ENCODE peak calls at places on chromosome 17, in six cellular contexts. One of them, this sample, is unnamed.

GRCh38 chr17:38727661-38728220 is 2.4 kb upstream of the CISD3 start:
- DNase-seq in mesenchymal stem cell: no peak
- DNase-seq in cardiac muscle cell: no peak
- DNase-seq in CD8-positive, alpha-beta T cell: no peak
- DNase-seq in transverse colon: no peak
- DNase-seq in stomach: no peak
- DNase-seq in this sample: no peak

GRCh38 chr17:80682372-80682771 is 137.7 kb downstream of the RPTOR start:
- DNase-seq in mesenchymal stem cell: no peak
- DNase-seq in cardiac muscle cell: no peak
- DNase-seq in CD8-positive, alpha-beta T cell: no peak
- DNase-seq in transverse colon: no peak
- DNase-seq in stomach: no peak
- DNase-seq in this sample: no peak

GRCh38 chr17:57783338-57783742 is 38.2 kb upstream of the CCDC182 start:
- DNase-seq in mesenchymal stem cell: peak; percentile 44
- DNase-seq in cardiac muscle cell: peak; percentile 51
- DNase-seq in CD8-positive, alpha-beta T cell: peak; percentile 69
- DNase-seq in transverse colon: peak; percentile 62
- DNase-seq in stomach: peak; percentile 80
- DNase-seq in this sample: peak; percentile 61

GRCh38 chr17:81930142-81931125 is 2.9 kb upstream of the MAFG start:
- DNase-seq in mesenchymal stem cell: no peak
- DNase-seq in cardiac muscle cell: no peak
- DNase-seq in CD8-positive, alpha-beta T cell: no peak
- DNase-seq in transverse colon: peak; percentile 49
- DNase-seq in stomach: no peak
- DNase-seq in this sample: no peak

GRCh38 chr17:15273141-15273793 is 8.1 kb upstream of the PMP22 start:
- DNase-seq in mesenchymal stem cell: peak; percentile 98
- DNase-seq in cardiac muscle cell: peak; percentile 85
- DNase-seq in CD8-positive, alpha-beta T cell: no peak
- DNase-seq in transverse colon: no peak
- DNase-seq in stomach: no peak
- DNase-seq in this sample: no peak

GRCh38 chr17:57838857-57839570 is 10.8 kb downstream of the MRPS23 start:
- DNase-seq in mesenchymal stem cell: no peak
- DNase-seq in cardiac muscle cell: no peak
- DNase-seq in CD8-positive, alpha-beta T cell: no peak
- DNase-seq in transverse colon: no peak
- DNase-seq in stomach: no peak
- DNase-seq in this sample: no peak

GRCh38 chr17:1069847-1070246 is 72.9 kb downstream of the TIMM22 start:
- DNase-seq in mesenchymal stem cell: no peak
- DNase-seq in cardiac muscle cell: no peak
- DNase-seq in CD8-positive, alpha-beta T cell: no peak
- DNase-seq in transverse colon: no peak
- DNase-seq in stomach: no peak
- DNase-seq in this sample: no peak

GRCh38 chr17:50561796-50562195 is 1.3 kb downstream of the CACNA1G start:
- DNase-seq in mesenchymal stem cell: no peak
- DNase-seq in cardiac muscle cell: no peak
- DNase-seq in CD8-positive, alpha-beta T cell: no peak
- DNase-seq in transverse colon: no peak
- DNase-seq in stomach: no peak
- DNase-seq in this sample: no peak

GRCh38 chr17:81711814-81712467 is at the start of gene SLC25A10:
- DNase-seq in mesenchymal stem cell: peak; percentile 71
- DNase-seq in cardiac muscle cell: peak; percentile 79
- DNase-seq in CD8-positive, alpha-beta T cell: peak; percentile 71
- DNase-seq in transverse colon: peak; percentile 92
- DNase-seq in stomach: peak; percentile 94
- DNase-seq in this sample: peak; percentile 78

GRCh38 chr17:82655038-82655479 is 6.8 kb upstream of the WDR45B start:
- DNase-seq in mesenchymal stem cell: no peak
- DNase-seq in cardiac muscle cell: peak; percentile 7
- DNase-seq in CD8-positive, alpha-beta T cell: no peak
- DNase-seq in transverse colon: peak; percentile 60
- DNase-seq in stomach: peak; percentile 74
- DNase-seq in this sample: no peak

GRCh38 chr17:36524428-36524876 is 10.2 kb downstream of the MYO19 start:
- DNase-seq in mesenchymal stem cell: no peak
- DNase-seq in cardiac muscle cell: no peak
- DNase-seq in CD8-positive, alpha-beta T cell: no peak
- DNase-seq in transverse colon: no peak
- DNase-seq in stomach: no peak
- DNase-seq in this sample: no peak

GRCh38 chr17:46191332-46192210 is 1.7 kb downstream of the KANSL1 start:
- DNase-seq in mesenchymal stem cell: peak; percentile 77
- DNase-seq in cardiac muscle cell: peak; percentile 51
- DNase-seq in CD8-positive, alpha-beta T cell: no peak
- DNase-seq in transverse colon: peak; percentile 38
- DNase-seq in stomach: no peak
- DNase-seq in this sample: no peak

GRCh38 chr17:75241502-75241901 is 19.9 kb downstream of the GGA3 start:
- DNase-seq in mesenchymal stem cell: no peak
- DNase-seq in cardiac muscle cell: no peak
- DNase-seq in CD8-positive, alpha-beta T cell: no peak
- DNase-seq in transverse colon: no peak
- DNase-seq in stomach: no peak
- DNase-seq in this sample: no peak

GRCh38 chr17:46742539-46743270 is 75.8 kb downstream of the WNT3 start:
- DNase-seq in mesenchymal stem cell: peak; percentile 89
- DNase-seq in cardiac muscle cell: peak; percentile 83
- DNase-seq in CD8-positive, alpha-beta T cell: no peak
- DNase-seq in transverse colon: no peak
- DNase-seq in stomach: no peak
- DNase-seq in this sample: peak; percentile 39

GRCh38 chr17:38681096-38681495 is 6.3 kb upstream of the EPOP start:
- DNase-seq in mesenchymal stem cell: no peak
- DNase-seq in cardiac muscle cell: no peak
- DNase-seq in CD8-positive, alpha-beta T cell: no peak
- DNase-seq in transverse colon: no peak
- DNase-seq in stomach: no peak
- DNase-seq in this sample: no peak

GRCh38 chr17:35245196-35245486 is 2.3 kb downstream of the SLFN5 start:
- DNase-seq in mesenchymal stem cell: peak; percentile 76
- DNase-seq in cardiac muscle cell: peak; percentile 91
- DNase-seq in CD8-positive, alpha-beta T cell: no peak
- DNase-seq in transverse colon: no peak
- DNase-seq in stomach: no peak
- DNase-seq in this sample: no peak

GRCh38 chr17:1058423-1059130 is 61.6 kb downstream of the TIMM22 start:
- DNase-seq in mesenchymal stem cell: peak; percentile 39
- DNase-seq in cardiac muscle cell: peak; percentile 47
- DNase-seq in CD8-positive, alpha-beta T cell: peak; percentile 21
- DNase-seq in transverse colon: peak; percentile 65
- DNase-seq in stomach: peak; percentile 71
- DNase-seq in this sample: peak; percentile 74

GRCh38 chr17:10033982-10034381 is 128.9 kb upstream of the RCVRN start:
- DNase-seq in mesenchymal stem cell: no peak
- DNase-seq in cardiac muscle cell: peak; percentile 46
- DNase-seq in CD8-positive, alpha-beta T cell: no peak
- DNase-seq in transverse colon: no peak
- DNase-seq in stomach: no peak
- DNase-seq in this sample: no peak

GRCh38 chr17:10033449-10033848 is 128.4 kb upstream of the RCVRN start:
- DNase-seq in mesenchymal stem cell: no peak
- DNase-seq in cardiac muscle cell: no peak
- DNase-seq in CD8-positive, alpha-beta T cell: no peak
- DNase-seq in transverse colon: no peak
- DNase-seq in stomach: no peak
- DNase-seq in this sample: no peak

GRCh38 chr17:10031102-10031501 is 126.0 kb upstream of the RCVRN start:
- DNase-seq in mesenchymal stem cell: no peak
- DNase-seq in cardiac muscle cell: no peak
- DNase-seq in CD8-positive, alpha-beta T cell: no peak
- DNase-seq in transverse colon: no peak
- DNase-seq in stomach: no peak
- DNase-seq in this sample: no peak

GRCh38 chr17:10032142-10032541 is 127.1 kb upstream of the RCVRN start:
- DNase-seq in mesenchymal stem cell: no peak
- DNase-seq in cardiac muscle cell: peak; percentile 34
- DNase-seq in CD8-positive, alpha-beta T cell: no peak
- DNase-seq in transverse colon: no peak
- DNase-seq in stomach: no peak
- DNase-seq in this sample: no peak

GRCh38 chr17:10031606-10032005 is 126.5 kb upstream of the RCVRN start:
- DNase-seq in mesenchymal stem cell: no peak
- DNase-seq in cardiac muscle cell: no peak
- DNase-seq in CD8-positive, alpha-beta T cell: no peak
- DNase-seq in transverse colon: no peak
- DNase-seq in stomach: no peak
- DNase-seq in this sample: no peak
- H3K4me1 ChIP-seq in mesenchymal stem cell: peaks cover 17% of the 10 kb centered on the region
- H3K4me1 ChIP-seq in cardiac muscle cell: peaks cover 7% of the 10 kb centered on the region
- H3K4me1 ChIP-seq in CD8-positive, alpha-beta T cell: no peaks in the 10 kb centered on the region
- H3K4me1 ChIP-seq in transverse colon: no peaks in the 10 kb centered on the region
- H3K4me1 ChIP-seq in stomach: peaks cover 39% of the 10 kb centered on the region
- H3K4me1 ChIP-seq in this sample: peaks cover 3% of the 10 kb centered on the region

DNA sequence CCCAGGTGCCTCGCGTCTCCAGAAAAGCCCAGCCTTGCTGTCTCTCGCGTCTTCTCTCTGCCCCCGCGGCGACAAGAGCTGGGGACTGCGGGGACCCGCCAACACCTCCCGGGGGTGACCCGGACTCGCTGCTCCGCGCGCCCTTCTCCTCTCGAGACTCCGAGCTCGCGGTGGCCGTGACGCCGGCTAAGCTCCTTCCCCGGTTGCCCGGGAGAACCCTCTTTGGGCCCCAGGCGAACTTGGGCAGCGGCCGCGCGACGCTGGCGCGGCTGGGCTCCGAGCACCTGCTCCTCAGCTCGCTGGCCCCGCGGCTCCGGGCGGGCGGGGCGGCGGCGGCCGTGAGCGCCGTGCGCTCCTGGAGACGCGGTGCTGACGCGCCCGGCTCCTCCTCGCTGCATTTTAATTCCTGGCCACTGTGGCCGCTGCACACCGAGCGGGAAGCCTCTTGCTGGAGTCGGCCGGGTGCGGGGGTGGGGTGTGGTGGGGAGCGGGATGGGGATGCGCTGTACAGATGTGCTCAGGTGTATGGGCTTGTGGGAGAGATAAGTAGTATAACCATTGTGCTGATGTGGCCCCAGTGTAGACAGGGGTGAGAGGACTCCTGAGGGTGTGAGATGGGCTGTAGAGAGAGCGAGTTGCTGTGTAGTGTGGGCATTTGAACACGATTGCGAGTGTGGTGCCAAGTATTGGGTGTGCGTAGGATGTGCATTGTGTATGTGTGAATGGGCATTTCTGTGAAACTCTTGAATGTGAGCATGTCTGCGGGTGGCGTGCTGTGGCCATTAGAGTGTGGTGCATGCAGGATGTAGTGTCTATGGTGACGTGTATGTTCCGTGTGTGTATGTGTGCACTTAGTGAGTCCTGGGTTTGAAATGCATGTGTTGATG is at the start of gene ASIC2:
- DNase-seq in mesenchymal stem cell: peak; percentile 36
- DNase-seq in cardiac muscle cell: no peak
- DNase-seq in CD8-positive, alpha-beta T cell: no peak
- DNase-seq in transverse colon: peak; percentile 18
- DNase-seq in stomach: no peak
- DNase-seq in this sample: no peak
- H3K4me3 ChIP-seq in mesenchymal stem cell: peak within 1 kb of the TSS; percentile 45
- H3K4me3 ChIP-seq in cardiac muscle cell: peak within 1 kb of the TSS; percentile 23
- H3K4me3 ChIP-seq in CD8-positive, alpha-beta T cell: no peak within 1 kb of the TSS
- H3K4me3 ChIP-seq in transverse colon: peak within 1 kb of the TSS; percentile 46
- H3K4me3 ChIP-seq in stomach: peak within 1 kb of the TSS; percentile 50
- H3K4me3 ChIP-seq in this sample: no peak within 1 kb of the TSS

DNA sequence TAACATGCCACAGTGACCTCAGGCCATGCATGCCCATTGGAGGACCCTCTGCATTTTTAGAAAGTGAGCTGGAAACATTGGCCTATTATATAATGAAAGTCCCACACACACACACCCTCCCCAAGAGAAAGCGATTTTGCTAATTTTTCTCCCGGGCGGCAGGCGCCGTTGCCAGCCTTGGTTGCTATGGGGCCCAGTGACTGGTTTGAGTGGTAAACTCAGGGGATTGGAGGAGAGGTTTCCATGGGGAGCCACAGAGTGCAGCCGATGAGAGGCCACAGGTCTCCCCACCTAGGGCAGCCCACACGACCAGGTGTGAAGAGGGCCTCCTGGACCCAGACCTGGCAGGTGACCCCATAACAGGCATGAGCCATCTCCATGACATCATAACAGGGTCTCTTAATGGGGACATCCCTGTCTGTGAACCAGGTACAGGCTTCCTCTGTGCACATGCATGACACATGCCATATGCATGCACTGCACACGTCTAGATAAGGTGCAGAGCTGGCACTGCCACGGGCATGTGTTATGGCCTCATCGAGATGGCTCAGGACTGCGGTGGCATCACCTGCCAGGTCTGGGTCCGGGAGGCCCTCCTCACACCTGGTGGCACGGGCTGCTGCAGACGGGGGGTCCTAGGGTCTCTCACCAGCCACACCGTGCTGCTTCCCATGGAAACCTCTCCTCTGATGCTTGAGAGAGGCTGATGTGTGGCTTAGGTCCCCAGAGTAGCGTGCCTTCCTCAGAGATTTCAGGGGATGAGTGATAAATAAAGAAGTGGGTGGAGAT is 144.1 kb downstream of the RBFOX3 start:
- DNase-seq in mesenchymal stem cell: no peak
- DNase-seq in cardiac muscle cell: no peak
- DNase-seq in CD8-positive, alpha-beta T cell: no peak
- DNase-seq in transverse colon: no peak
- DNase-seq in stomach: no peak
- DNase-seq in this sample: no peak
- H3K27me3 ChIP-seq in mesenchymal stem cell: peaks cover 71% of the 10 kb centered on the region
- H3K27me3 ChIP-seq in cardiac muscle cell: peaks cover 50% of the 10 kb centered on the region
- H3K27me3 ChIP-seq in CD8-positive, alpha-beta T cell: no peaks in the 10 kb centered on the region
- H3K27me3 ChIP-seq in transverse colon: no peaks in the 10 kb centered on the region
- H3K27me3 ChIP-seq in stomach: peaks cover 76% of the 10 kb centered on the region
- H3K27me3 ChIP-seq in this sample: peaks cover 5% of the 10 kb centered on the region

GRCh38 chr17:79602621-79603020 is 8.2 kb downstream of the RBFOX3 start:
- DNase-seq in mesenchymal stem cell: no peak
- DNase-seq in cardiac muscle cell: no peak
- DNase-seq in CD8-positive, alpha-beta T cell: no peak
- DNase-seq in transverse colon: no peak
- DNase-seq in stomach: no peak
- DNase-seq in this sample: no peak
- H3K4me1 ChIP-seq in mesenchymal stem cell: peaks cover 2% of the 10 kb centered on the region
- H3K4me1 ChIP-seq in cardiac muscle cell: no peaks in the 10 kb centered on the region
- H3K4me1 ChIP-seq in CD8-positive, alpha-beta T cell: no peaks in the 10 kb centered on the region
- H3K4me1 ChIP-seq in transverse colon: no peaks in the 10 kb centered on the region
- H3K4me1 ChIP-seq in stomach: no peaks in the 10 kb centered on the region
- H3K4me1 ChIP-seq in this sample: no peaks in the 10 kb centered on the region

DNA sequence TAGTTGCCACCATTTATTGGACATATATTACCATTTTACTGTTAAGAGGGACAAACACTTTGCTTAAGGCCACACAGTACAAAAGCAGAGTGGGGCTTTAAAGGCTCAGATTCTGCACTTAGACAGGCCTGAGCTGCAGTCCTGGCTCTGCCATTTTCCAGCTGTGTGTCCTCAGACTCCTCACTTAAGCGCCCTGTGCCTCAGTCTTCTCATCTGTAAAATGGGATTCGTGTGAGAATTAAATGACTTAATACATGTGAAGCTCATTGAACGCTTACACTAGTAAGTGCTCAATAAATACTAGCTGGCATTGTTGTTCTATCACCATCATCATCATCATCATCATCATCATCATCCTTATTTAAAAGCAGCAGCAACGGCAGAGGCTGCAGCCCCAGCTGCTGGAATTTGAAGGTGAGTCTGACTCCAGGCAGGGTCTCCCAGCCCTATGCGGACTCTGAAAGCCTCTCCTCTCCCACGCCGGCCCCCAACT is 445 bp upstream of the CACNG5 start:
- DNase-seq in mesenchymal stem cell: no peak
- DNase-seq in cardiac muscle cell: no peak
- DNase-seq in CD8-positive, alpha-beta T cell: no peak
- DNase-seq in transverse colon: no peak
- DNase-seq in stomach: no peak
- DNase-seq in this sample: no peak
- H3K4me3 ChIP-seq in mesenchymal stem cell: no peak overlapping the region
- H3K4me3 ChIP-seq in cardiac muscle cell: peak overlapping the region; percentile 12
- H3K4me3 ChIP-seq in CD8-positive, alpha-beta T cell: no peak overlapping the region
- H3K4me3 ChIP-seq in transverse colon: no peak overlapping the region
- H3K4me3 ChIP-seq in stomach: peak overlapping the region; percentile 22
- H3K4me3 ChIP-seq in this sample: no peak overlapping the region

This sample was measured in lung.